ENCODE peak calls at places on chromosomes 5 and 9, in nine cellular contexts. P, I, D, K, W, L, S, N and R are unnamed samples.

GRCh38 chr9:116387934-116388714 is 234.5 kb downstream of the PAPPA start:
- DNase-seq in P (no peak), I (no peak), D (no peak), K (no peak), W (no peak), L (no peak), S (no peak), N (no peak), R (no peak)

GRCh38 chr5:142716963-142717362 is 31.1 kb upstream of the FGF1 start:
- DNase-seq in P (no peak), I (peak; percentile 79), D (no peak), K (peak; percentile 92), W (peak; percentile 59), L (no peak), S (peak; percentile 63), N (no peak), R (peak; percentile 56)

GRCh38 chr9:9998491-9999287 is 614.1 kb downstream of the PTPRD start:
- DNase-seq in P (no peak), I (peak; percentile 59), D (no peak), K (peak; percentile 67), W (no peak), L (no peak), S (no peak), N (no peak), R (no peak)

GRCh38 chr9:136518623-136519022 is 27.2 kb downstream of the NOTCH1 start:
- DNase-seq in P (no peak), I (no peak), D (no peak), K (no peak), W (no peak), L (peak; percentile 68), S (no peak), N (no peak), R (no peak)

GRCh38 chr5:143968071-143968878 is 156.3 kb downstream of the HMHB1 start:
- DNase-seq in P (no peak), I (peak; percentile 57), D (peak; percentile 71), K (no peak), W (peak; percentile 3), L (no peak), S (no peak), N (no peak), R (no peak)

GRCh38 chr9:90449213-90449925 is 193.3 kb downstream of the DIRAS2 start:
- DNase-seq in P (no peak), I (no peak), D (no peak), K (no peak), W (no peak), L (no peak), S (no peak), N (no peak), R (no peak)

GRCh38 chr9:115008536-115008935 is 78.1 kb upstream of the TNFSF8 start:
- DNase-seq in P (no peak), I (peak; percentile 15), D (peak; percentile 81), K (peak; percentile 63), W (no peak), L (no peak), S (peak; percentile 14), N (no peak), R (no peak)

GRCh38 chr9:95494022-95494415 is 22.8 kb downstream of the PTCH1 start:
- DNase-seq in P (peak; percentile 75), I (no peak), D (no peak), K (no peak), W (no peak), L (no peak), S (no peak), N (no peak), R (no peak)

GRCh38 chr9:137708590-137709284 is 89.9 kb downstream of the EHMT1 start:
- DNase-seq in P (no peak), I (no peak), D (no peak), K (no peak), W (no peak), L (no peak), S (no peak), N (no peak), R (no peak)

GRCh38 chr5:92222449-92222848 is 839.3 kb upstream of the ARRDC3 start:
- DNase-seq in P (no peak), I (peak; percentile 8), D (peak; percentile 5), K (peak; percentile 61), W (no peak), L (no peak), S (no peak), N (no peak), R (no peak)

GRCh38 chr5:57900356-57900944 is 417.8 kb upstream of the ACTBL2 start:
- DNase-seq in P (no peak), I (no peak), D (no peak), K (no peak), W (no peak), L (no peak), S (no peak), N (no peak), R (no peak)

GRCh38 chr5:143106175-143106574 is 297.3 kb downstream of the NR3C1 start:
- DNase-seq in P (peak; percentile 56), I (peak; percentile 69), D (peak; percentile 63), K (no peak), W (no peak), L (no peak), S (peak; percentile 17), N (no peak), R (no peak)

GRCh38 chr9:113446323-113446740 is 17.2 kb upstream of the RGS3 start:
- DNase-seq in P (no peak), I (peak; percentile 50), D (peak; percentile 18), K (peak; percentile 56), W (no peak), L (no peak), S (peak; percentile 11), N (no peak), R (no peak)

GRCh38 chr9:94946256-94946655 is 219.8 kb downstream of the AOPEP start:
- DNase-seq in P (no peak), I (no peak), D (no peak), K (no peak), W (no peak), L (no peak), S (no peak), N (no peak), R (no peak)

GRCh38 chr9:9061599-9061998 is 1262.0 kb upstream of the DMAC1 start:
- DNase-seq in P (no peak), I (no peak), D (no peak), K (no peak), W (no peak), L (no peak), S (no peak), N (no peak), R (no peak)

GRCh38 chr5:28234356-28234968 is 1196.1 kb upstream of the CDH9 start:
- DNase-seq in P (no peak), I (no peak), D (no peak), K (no peak), W (no peak), L (no peak), S (no peak), N (no peak), R (no peak)

GRCh38 chr9:135302329-135303279 is 177.0 kb upstream of the PPP1R26 start:
- DNase-seq in P (no peak), I (no peak), D (no peak), K (peak; percentile 30), W (no peak), L (no peak), S (no peak), N (peak; percentile 59), R (no peak)

GRCh38 chr9:75712690-75713089 is 177.8 kb upstream of the PCSK5 start:
- DNase-seq in P (no peak), I (no peak), D (no peak), K (no peak), W (no peak), L (no peak), S (no peak), N (no peak), R (no peak)

GRCh38 chr9:75149841-75150241 is 61.5 kb downstream of the OSTF1 start:
- DNase-seq in P (no peak), I (no peak), D (no peak), K (no peak), W (no peak), L (peak; percentile 56), S (peak; percentile 78), N (no peak), R (no peak)

GRCh38 chr9:5800969-5801738 is 31.8 kb downstream of the ERMP1 start:
- DNase-seq in P (no peak), I (no peak), D (no peak), K (no peak), W (no peak), L (no peak), S (no peak), N (no peak), R (no peak)

GRCh38 chr5:5026407-5026780 is 113.7 kb upstream of the ADAMTS16 start:
- DNase-seq in P (no peak), I (no peak), D (no peak), K (no peak), W (no peak), L (no peak), S (no peak), N (no peak), R (no peak)

GRCh38 chr5:160685219-160685618 is 166.8 kb downstream of the ATP10B start:
- DNase-seq in P (no peak), I (no peak), D (no peak), K (no peak), W (no peak), L (no peak), S (no peak), N (no peak), R (no peak)

DNA sequence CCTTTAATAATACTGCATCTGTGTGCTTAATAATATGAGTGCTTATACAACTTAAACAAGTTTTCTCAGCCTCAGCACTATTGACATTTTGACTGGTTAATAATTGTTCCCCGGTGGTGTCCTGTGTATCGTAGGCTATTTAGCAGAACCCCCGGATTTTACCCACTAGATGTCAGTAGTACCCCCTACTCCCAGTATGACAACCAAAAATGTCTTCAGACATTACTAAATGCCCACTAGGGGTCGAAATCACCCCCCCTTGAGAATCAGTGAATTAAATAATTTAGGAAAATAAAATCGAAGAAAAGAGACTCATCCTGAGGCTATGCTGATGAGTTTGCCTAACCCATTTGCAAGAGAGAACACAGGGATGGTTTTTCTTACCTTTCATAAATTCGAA is 166.3 kb downstream of the ATP10B start:
- DNase-seq in P (no peak), I (peak; percentile 58), D (no peak), K (no peak), W (no peak), L (no peak), S (peak; percentile 32), N (no peak), R (no peak)
- TF ChIP-seq CTCF in P (no peak), I (peak; percentile 71), D (no peak), K (peak; percentile 79), W (peak; percentile 52), L (peak; percentile 29), S (peak; percentile 32), N (peak; percentile 71), R (peak; percentile 56)

GRCh38 chr5:53262348-53262970 is 152.9 kb upstream of the MOCS2 start:
- DNase-seq in P (no peak), I (peak; percentile 46), D (peak; percentile 60), K (peak; percentile 63), W (peak; percentile 13), L (no peak), S (no peak), N (no peak), R (no peak)
- TF ChIP-seq CTCF in P (no peak), I (peak; percentile 63), D (peak; percentile 53), K (peak; percentile 85), W (peak; percentile 44), L (peak; percentile 36), S (peak; percentile 27), N (peak; percentile 60), R (peak; percentile 62)

GRCh38 chr5:105877592-105877991 is 1793.1 kb downstream of the EFNA5 start:
- DNase-seq in P (no peak), I (no peak), D (no peak), K (no peak), W (no peak), L (no peak), S (no peak), N (no peak), R (no peak)
- TF ChIP-seq CTCF in P (no peak), I (peak; percentile 27), D (no peak), K (peak; percentile 54), W (no peak), L (no peak), S (no peak), N (no peak), R (no peak)

GRCh38 chr5:153782589-153783238 is 256.0 kb downstream of the FAM114A2 start:
- DNase-seq in P (no peak), I (peak; percentile 46), D (no peak), K (peak; percentile 88), W (no peak), L (no peak), S (no peak), N (no peak), R (no peak)
- TF ChIP-seq CTCF in P (no peak), I (peak; percentile 45), D (no peak), K (peak; percentile 76), W (no peak), L (no peak), S (no peak), N (no peak), R (no peak)